ENCODE peak calls at places on chromosomes 5 and 9, in five cellular contexts. D is NCI-H2081; H is endothelial cell; E is AG10803; Z is activated CD8-positive, alpha-beta memory T cell treated with anti-CD3 and anti-CD28 coated beads for 1 hour. Y is an unnamed sample.

GRCh38 chr9:137454506-137455360 is 4.4 kb downstream of the NSMF start:
- DNase-seq in D (no peak), H (peak; percentile 27), E (peak; percentile 18), Z (no peak), Y (no peak)

GRCh38 chr5:9888517-9888916 is 258.4 kb upstream of the TAS2R1 start:
- DNase-seq in D (no peak), H (no peak), E (peak; percentile 76), Z (no peak), Y (peak; percentile 89)

GRCh38 chr5:149962040-149962439 is 1.5 kb downstream of the SLC26A2 start:
- DNase-seq in D (peak; percentile 4), H (peak; percentile 15), E (peak; percentile 57), Z (no peak), Y (no peak)

GRCh38 chr5:11904270-11904906 is at the start of gene CTNND2:
- DNase-seq in D (peak; percentile 93), H (peak; percentile 71), E (no peak), Z (no peak), Y (no peak)

GRCh38 chr9:125376261-125377226 is 114.9 kb downstream of the GAPVD1 start:
- DNase-seq in D (no peak), H (no peak), E (no peak), Z (no peak), Y (no peak)

GRCh38 chr5:173333900-173334685 is 5.9 kb upstream of the STC2 start:
- DNase-seq in D (no peak), H (no peak), E (peak; percentile 85), Z (no peak), Y (peak; percentile 85)

GRCh38 chr5:158198636-158199035 is 339.7 kb upstream of the CLINT1 start:
- DNase-seq in D (no peak), H (no peak), E (no peak), Z (no peak), Y (no peak)

GRCh38 chr5:146042628-146043279 is 62.6 kb downstream of the PLAC8L1 start:
- DNase-seq in D (no peak), H (no peak), E (peak; percentile 57), Z (no peak), Y (peak; percentile 59)

GRCh38 chr9:87872079-87872624 is 10.5 kb upstream of the SPATA31E1 start:
- DNase-seq in D (no peak), H (no peak), E (peak; percentile 29), Z (no peak), Y (no peak)

GRCh38 chr5:177963966-177964365 is 32.1 kb downstream of the PROP1 start:
- DNase-seq in D (no peak), H (no peak), E (no peak), Z (no peak), Y (no peak)

GRCh38 chr5:78573318-78573717 is 75.3 kb downstream of the LHFPL2 start:
- DNase-seq in D (no peak), H (no peak), E (no peak), Z (no peak), Y (no peak)

GRCh38 chr9:123455187-123455586 is 99.2 kb downstream of the CRB2 start:
- DNase-seq in D (no peak), H (no peak), E (no peak), Z (no peak), Y (no peak)

GRCh38 chr9:79986437-79986836 is 414.7 kb downstream of the TLE4 start:
- DNase-seq in D (no peak), H (no peak), E (no peak), Z (no peak), Y (no peak)

GRCh38 chr5:73298251-73299016 is 125.4 kb downstream of the TMEM174 start:
- DNase-seq in D (no peak), H (no peak), E (no peak), Z (no peak), Y (no peak)

GRCh38 chr5:78591227-78591626 is 57.3 kb downstream of the LHFPL2 start:
- DNase-seq in D (no peak), H (no peak), E (peak; percentile 80), Z (no peak), Y (no peak)

GRCh38 chr5:80870442-80870841 is 89.7 kb upstream of the RASGRF2 start:
- DNase-seq in D (no peak), H (no peak), E (no peak), Z (no peak), Y (no peak)

GRCh38 chr5:17252543-17252942 is 35.1 kb downstream of the BASP1 start:
- DNase-seq in D (no peak), H (no peak), E (no peak), Z (no peak), Y (peak; percentile 49)

GRCh38 chr5:35857606-35858205 is 1.0 kb downstream of the IL7R start:
- DNase-seq in D (no peak), H (no peak), E (peak; percentile 87), Z (no peak), Y (peak; percentile 96)

GRCh38 chr5:115439042-115439441 is 105.5 kb downstream of the FEM1C start:
- DNase-seq in D (no peak), H (no peak), E (peak; percentile 66), Z (no peak), Y (no peak)

GRCh38 chr5:4837489-4838058 is 302.6 kb upstream of the ADAMTS16 start:
- DNase-seq in D (no peak), H (no peak), E (no peak), Z (no peak), Y (no peak)

GRCh38 chr9:133440884-133441283 is 18.7 kb downstream of the ADAMTS13 start:
- DNase-seq in D (no peak), H (no peak), E (no peak), Z (no peak), Y (no peak)

GRCh38 chr9:131035548-131035947 is 26.6 kb downstream of the LAMC3 start:
- DNase-seq in D (no peak), H (no peak), E (no peak), Z (no peak), Y (no peak)

GRCh38 chr9:111029260-111029659 is 9.0 kb downstream of the LPAR1 start:
- DNase-seq in D (no peak), H (no peak), E (no peak), Z (no peak), Y (no peak)

GRCh38 chr9:77744877-77745435 is 96.8 kb upstream of the GNA14 start:
- DNase-seq in D (no peak), H (no peak), E (no peak), Z (no peak), Y (no peak)

GRCh38 chr5:6812800-6813731 is 99.8 kb downstream of the TENT4A start:
- DNase-seq in D (peak; percentile 81), H (no peak), E (peak; percentile 64), Z (no peak), Y (no peak)

GRCh38 chr9:456365-456764 is 241.7 kb downstream of the DOCK8 start:
- DNase-seq in D (no peak), H (no peak), E (no peak), Z (no peak), Y (no peak)

GRCh38 chr9:16509946-16510504 is 360.4 kb downstream of the BNC2 start:
- DNase-seq in D (no peak), H (no peak), E (peak; percentile 46), Z (no peak), Y (no peak)

GRCh38 chr5:146040559-146040958 is 64.8 kb downstream of the PLAC8L1 start:
- DNase-seq in D (no peak), H (no peak), E (no peak), Z (no peak), Y (no peak)

GRCh38 chr9:136494531-136495215 is 11.8 kb upstream of the SEC16A start:
- DNase-seq in D (no peak), H (no peak), E (no peak), Z (no peak), Y (no peak)

GRCh38 chr5:138488481-138488945 is 23.2 kb downstream of the EGR1 start:
- DNase-seq in D (no peak), H (no peak), E (peak; percentile 45), Z (no peak), Y (no peak)

GRCh38 chr5:132840896-132841818 is 10.7 kb upstream of the SHROOM1 start:
- DNase-seq in D (no peak), H (no peak), E (peak; percentile 27), Z (no peak), Y (no peak)

GRCh38 chr5:80034962-80035821 is at the start of gene THBS4:
- DNase-seq in D (no peak), H (peak; percentile 20), E (no peak), Z (no peak), Y (no peak)